ENCODE peak calls at places on chromosomes 13 and 19, in five cellular contexts. A is K562, K is SK-N-SH, Y is HCT116, M is HepG2. P is an unnamed sample.

GRCh38 chr13:71477735-71478134 is 389.3 kb downstream of the DACH1 start:
- DNase-seq in A (no peak), K (no peak), Y (peak; percentile 1), M (no peak), P (no peak)

GRCh38 chr13:62293081-62293480 is 877.4 kb upstream of the PCDH20 start:
- DNase-seq in A (no peak), K (no peak), Y (no peak), M (no peak), P (no peak)

GRCh38 chr13:98313938-98314292 is 136.8 kb upstream of the RNF113B start:
- DNase-seq in A (peak; percentile 1), K (peak; percentile 20), Y (no peak), M (no peak), P (no peak)

GRCh38 chr19:21604351-21604926 is 99.0 kb downstream of the ZNF429 start:
- DNase-seq in A (no peak), K (no peak), Y (no peak), M (no peak), P (no peak)

GRCh38 chr13:63595811-63596210 is 2180.2 kb upstream of the PCDH20 start:
- DNase-seq in A (no peak), K (no peak), Y (no peak), M (no peak), P (no peak)

GRCh38 chr19:21765151-21765550 is 2.2 kb downstream of the ZNF100 start:
- DNase-seq in A (peak; percentile 32), K (no peak), Y (peak; percentile 2), M (no peak), P (no peak)

GRCh38 chr13:106104281-106104901 is 431.1 kb downstream of the EFNB2 start:
- DNase-seq in A (no peak), K (no peak), Y (peak; percentile 78), M (no peak), P (no peak)

GRCh38 chr13:21208755-21209154 is 32.3 kb downstream of the MRPL57 start:
- DNase-seq in A (no peak), K (no peak), Y (no peak), M (no peak), P (no peak)

GRCh38 chr13:79631260-79631659 is 150.3 kb downstream of the NDFIP2 start:
- DNase-seq in A (no peak), K (no peak), Y (peak; percentile 56), M (no peak), P (no peak)

GRCh38 chr19:574658-575526 is 2.5 kb downstream of the BSG start:
- DNase-seq in A (peak; percentile 96), K (no peak), Y (no peak), M (peak; percentile 35), P (peak; percentile 28)

GRCh38 chr13:35978607-35979316 is 152.4 kb downstream of the DCLK1 start:
- DNase-seq in A (peak; percentile 47), K (peak; percentile 54), Y (peak; percentile 29), M (peak; percentile 42), P (no peak)

GRCh38 chr19:18922228-18922985 is 2.9 kb downstream of the DDX49 start:
- DNase-seq in A (no peak), K (no peak), Y (no peak), M (no peak), P (no peak)

GRCh38 chr13:111906816-111907215 is 160.1 kb upstream of the SOX1 start:
- DNase-seq in A (no peak), K (no peak), Y (no peak), M (no peak), P (no peak)

GRCh38 chr13:83150616-83151307 is 731.5 kb downstream of the SLITRK1 start:
- DNase-seq in A (peak; percentile 3), K (no peak), Y (no peak), M (no peak), P (no peak)

GRCh38 chr19:45071969-45072790 is 4.1 kb downstream of the ZNF296 start:
- DNase-seq in A (no peak), K (no peak), Y (no peak), M (no peak), P (no peak)

GRCh38 chr13:23462815-23463559 is 29.5 kb upstream of the SACS start:
- DNase-seq in A (no peak), K (no peak), Y (no peak), M (no peak), P (no peak)

GRCh38 chr19:38805180-38805579 is 7.6 kb downstream of the LGALS4 start:
- DNase-seq in A (no peak), K (no peak), Y (no peak), M (no peak), P (no peak)

GRCh38 chr19:48390188-48391099 is 907 bp downstream of the KDELR1 start:
- DNase-seq in A (peak; percentile 82), K (peak; percentile 84), Y (no peak), M (peak; percentile 44), P (no peak)

GRCh38 chr13:78160793-78161192 is 242.2 kb upstream of the EDNRB start:
- DNase-seq in A (no peak), K (no peak), Y (no peak), M (no peak), P (no peak)

GRCh38 chr13:114034481-114034891 is 60.6 kb upstream of the C13orf46 start:
- DNase-seq in A (no peak), K (no peak), Y (no peak), M (no peak), P (no peak)

GRCh38 chr19:1221141-1221903 is 15.7 kb downstream of the STK11 start:
- DNase-seq in A (no peak), K (peak; percentile 91), Y (no peak), M (peak; percentile 38), P (no peak)

GRCh38 chr13:22506286-22506685 is 674.5 kb upstream of the SGCG start:
- DNase-seq in A (no peak), K (no peak), Y (no peak), M (no peak), P (no peak)

GRCh38 chr13:52454459-52454824 is 836 bp upstream of the CKAP2 start:
- DNase-seq in A (peak; percentile 39), K (peak; percentile 34), Y (no peak), M (no peak), P (peak; percentile 69)

GRCh38 chr13:22403144-22403543 is 732.3 kb downstream of the FGF9 start:
- DNase-seq in A (no peak), K (no peak), Y (no peak), M (no peak), P (no peak)

GRCh38 chr13:65907656-65908441 is 1322.3 kb downstream of the PCDH9 start:
- DNase-seq in A (no peak), K (no peak), Y (no peak), M (no peak), P (no peak)

GRCh38 chr13:46197299-46197975 is 14.3 kb upstream of the LRRC63 start:
- DNase-seq in A (no peak), K (no peak), Y (no peak), M (no peak), P (no peak)

GRCh38 chr13:74187564-74187963 is 53.4 kb upstream of the KLF12 start:
- DNase-seq in A (no peak), K (no peak), Y (no peak), M (peak; percentile 57), P (no peak)

GRCh38 chr13:30371649-30372265 is 50.5 kb upstream of the UBE2L5 start:
- DNase-seq in A (peak; percentile 7), K (no peak), Y (peak; percentile 21), M (peak; percentile 35), P (peak; percentile 96)

GRCh38 chr13:94950303-94950702 is 238.0 kb upstream of the SOX21 start:
- DNase-seq in A (peak; percentile 28), K (peak; percentile 16), Y (no peak), M (no peak), P (no peak)
- TF ChIP-seq ZBTB33 in A (no peak), K (no peak), Y (no peak), M (no peak), P (no peak)

DNA sequence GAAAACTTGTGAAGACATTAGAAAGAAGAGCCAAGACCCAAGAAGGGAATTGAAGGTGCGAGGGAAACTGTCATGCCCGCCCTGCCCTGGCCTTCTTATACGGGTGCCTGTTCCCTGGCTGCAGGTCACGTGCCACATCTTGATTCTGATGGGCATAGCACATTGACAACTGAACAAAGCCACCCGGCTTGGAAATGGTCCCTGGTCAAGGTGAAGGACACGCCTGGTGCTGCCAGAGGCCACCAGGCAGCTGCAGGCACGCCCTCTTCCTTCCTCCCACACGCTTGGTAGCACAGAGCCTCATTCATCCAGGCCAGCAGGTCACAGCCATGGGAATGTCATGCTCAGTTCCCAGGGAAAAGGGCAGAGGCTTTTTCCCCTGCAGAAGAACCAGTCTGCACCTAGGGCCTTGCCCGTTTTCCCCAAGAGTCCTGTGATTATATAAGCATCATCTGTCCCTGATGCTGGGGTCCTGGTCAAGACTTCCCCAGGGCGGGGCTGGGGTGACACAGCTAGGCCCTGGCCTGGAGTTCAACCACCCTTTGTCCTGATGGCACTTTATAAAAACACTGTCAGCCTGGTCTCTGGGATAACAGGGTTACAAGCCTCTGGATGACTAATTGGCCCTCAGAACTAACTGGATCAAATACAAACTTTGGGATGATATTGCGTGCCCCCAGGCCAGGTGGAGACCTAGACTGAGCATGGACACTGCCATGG is 56.0 kb downstream of the CDADC1 start:
- DNase-seq in A (no peak), K (no peak), Y (no peak), M (peak; percentile 86), P (no peak)
- TF ChIP-seq ZBTB33 in A (no peak), K (no peak), Y (no peak), M (no peak), P (no peak)

DNA sequence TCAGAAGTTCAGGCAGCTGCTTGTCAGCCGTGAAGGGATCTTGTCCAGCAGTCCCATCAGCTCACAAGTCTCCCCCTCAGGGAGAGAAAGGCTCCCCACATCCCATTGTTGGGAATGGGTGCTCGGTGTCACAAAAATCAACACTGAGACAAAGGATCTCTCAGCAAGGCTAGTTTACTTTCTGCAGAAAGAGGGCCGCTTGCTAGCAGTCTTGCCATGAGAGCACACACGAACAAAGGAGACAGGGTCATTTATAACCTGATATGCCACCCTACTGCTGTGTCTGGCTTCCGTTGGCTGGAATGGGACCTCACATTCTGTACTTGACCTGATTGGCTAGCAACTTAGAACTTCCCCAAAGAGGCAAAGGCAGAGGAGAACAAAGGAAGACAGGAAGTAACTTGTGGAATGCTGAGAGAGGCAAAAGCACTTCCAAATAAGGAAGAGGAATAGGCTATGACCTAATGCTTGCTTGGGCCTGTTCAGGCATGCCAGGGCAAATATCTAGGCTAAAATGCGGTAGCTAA is 8.7 kb upstream of the IGFL3 start:
- DNase-seq in A (peak; percentile 2), K (no peak), Y (peak; percentile 73), M (peak; percentile 78), P (peak; percentile 24)
- TF ChIP-seq ZBTB33 in A (no peak), K (no peak), Y (no peak), M (no peak), P (no peak)

GRCh38 chr19:13208131-13208963 is 58.1 kb downstream of the IER2 start:
- DNase-seq in A (no peak), K (no peak), Y (no peak), M (no peak), P (peak; percentile 77)
- TF ChIP-seq ZBTB33 in A (no peak), K (no peak), Y (no peak), M (no peak), P (no peak)

GRCh38 chr13:43864921-43865320 is 14.6 kb downstream of the CCDC122 start:
- DNase-seq in A (no peak), K (no peak), Y (no peak), M (no peak), P (no peak)
- TF ChIP-seq ZBTB33 in A (no peak), K (no peak), Y (no peak), M (no peak), P (no peak)

DNA sequence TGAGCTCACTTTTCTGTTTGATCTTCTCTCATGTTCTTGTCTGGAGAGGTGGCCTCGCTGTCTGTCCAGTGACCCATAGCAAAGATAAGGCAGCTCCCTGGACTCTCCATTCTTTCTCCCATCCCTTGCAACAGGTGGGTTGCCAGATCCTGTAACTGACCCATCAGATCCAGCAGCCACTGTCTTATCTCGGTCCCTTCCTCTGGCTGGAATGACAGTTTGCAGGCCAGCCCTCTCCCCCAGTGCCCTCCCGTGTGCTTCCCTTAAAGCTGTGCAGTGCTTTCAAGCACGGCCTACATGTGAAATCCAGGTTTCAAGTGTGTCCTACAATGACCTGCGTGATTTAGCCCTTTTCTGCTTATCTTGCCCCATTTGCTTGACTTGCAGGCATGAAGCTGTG is 3.7 kb downstream of the GTF3A start:
- DNase-seq in A (peak; percentile 67), K (no peak), Y (no peak), M (no peak), P (no peak)
- TF ChIP-seq ZBTB33 in A (no peak), K (no peak), Y (no peak), M (no peak), P (no peak)

P was measured in GM12878.